ENCODE peak calls at places on chromosomes 6 and 20, in nine cellular contexts. One of them, this sample, is unnamed.

GRCh38 chr20:38297916-38298674 is 5.9 kb upstream of the BPI start:
- DNase-seq in stimulated activated CD8-positive, alpha-beta memory T cell treated with anti-CD3 and anti-CD28 coated beads, Interleukin-15, amount 100 ng/mL, for 24 hours: no peak
- DNase-seq in M059J: no peak
- DNase-seq in NCI-H510A: no peak
- DNase-seq in H9: no peak
- DNase-seq in non-pigmented ciliary epithelial cell: no peak
- DNase-seq in fibroblast of mammary gland: no peak
- DNase-seq in NCI-H1436 treated with DMSO at 0.1 percent for 48 hours: no peak
- DNase-seq in HT-29: no peak
- DNase-seq in this sample: no peak

GRCh38 chr6:135932651-135933050 is 81.2 kb downstream of the PDE7B start:
- DNase-seq in NCI-H1436 treated with DMSO at 0.1 percent for 48 hours: no peak
- DNase-seq in H9: no peak
- DNase-seq in NCI-H510A: peak; percentile 29
- DNase-seq in M059J: no peak
- DNase-seq in non-pigmented ciliary epithelial cell: no peak
- DNase-seq in fibroblast of mammary gland: no peak
- DNase-seq in stimulated activated CD8-positive, alpha-beta memory T cell treated with anti-CD3 and anti-CD28 coated beads, Interleukin-15, amount 100 ng/mL, for 24 hours: no peak
- DNase-seq in HT-29: peak; percentile 70
- DNase-seq in this sample: no peak

GRCh38 chr6:15522856-15523529 is 139.8 kb downstream of the DTNBP1 start:
- DNase-seq in non-pigmented ciliary epithelial cell: no peak
- DNase-seq in HT-29: no peak
- DNase-seq in NCI-H510A: no peak
- DNase-seq in stimulated activated CD8-positive, alpha-beta memory T cell treated with anti-CD3 and anti-CD28 coated beads, Interleukin-15, amount 100 ng/mL, for 24 hours: no peak
- DNase-seq in NCI-H1436 treated with DMSO at 0.1 percent for 48 hours: no peak
- DNase-seq in H9: peak; percentile 47
- DNase-seq in M059J: no peak
- DNase-seq in fibroblast of mammary gland: no peak
- DNase-seq in this sample: no peak

GRCh38 chr6:75217203-75217602 is 11.3 kb upstream of the COL12A1 start:
- DNase-seq in NCI-H1436 treated with DMSO at 0.1 percent for 48 hours: no peak
- DNase-seq in NCI-H510A: no peak
- DNase-seq in fibroblast of mammary gland: peak; percentile 91
- DNase-seq in non-pigmented ciliary epithelial cell: no peak
- DNase-seq in M059J: peak; percentile 79
- DNase-seq in HT-29: no peak
- DNase-seq in H9: no peak
- DNase-seq in stimulated activated CD8-positive, alpha-beta memory T cell treated with anti-CD3 and anti-CD28 coated beads, Interleukin-15, amount 100 ng/mL, for 24 hours: no peak
- DNase-seq in this sample: no peak

GRCh38 chr20:13819885-13820645 is 35.2 kb downstream of the NDUFAF5 start:
- DNase-seq in NCI-H510A: peak; percentile 46
- DNase-seq in non-pigmented ciliary epithelial cell: peak; percentile 10
- DNase-seq in NCI-H1436 treated with DMSO at 0.1 percent for 48 hours: no peak
- DNase-seq in stimulated activated CD8-positive, alpha-beta memory T cell treated with anti-CD3 and anti-CD28 coated beads, Interleukin-15, amount 100 ng/mL, for 24 hours: no peak
- DNase-seq in H9: peak; percentile 38
- DNase-seq in HT-29: peak; percentile 73
- DNase-seq in M059J: peak; percentile 71
- DNase-seq in fibroblast of mammary gland: peak; percentile 64
- DNase-seq in this sample: no peak

GRCh38 chr20:55472704-55473103 is 532.6 kb downstream of the CBLN4 start:
- DNase-seq in NCI-H510A: no peak
- DNase-seq in HT-29: peak; percentile 33
- DNase-seq in fibroblast of mammary gland: no peak
- DNase-seq in H9: no peak
- DNase-seq in stimulated activated CD8-positive, alpha-beta memory T cell treated with anti-CD3 and anti-CD28 coated beads, Interleukin-15, amount 100 ng/mL, for 24 hours: no peak
- DNase-seq in NCI-H1436 treated with DMSO at 0.1 percent for 48 hours: no peak
- DNase-seq in M059J: no peak
- DNase-seq in non-pigmented ciliary epithelial cell: no peak
- DNase-seq in this sample: no peak

GRCh38 chr6:41733707-41734665 is 1.4 kb downstream of the TFEB start:
- DNase-seq in H9: peak; percentile 88
- DNase-seq in NCI-H1436 treated with DMSO at 0.1 percent for 48 hours: no peak
- DNase-seq in fibroblast of mammary gland: peak; percentile 57
- DNase-seq in HT-29: peak; percentile 63
- DNase-seq in non-pigmented ciliary epithelial cell: no peak
- DNase-seq in M059J: peak; percentile 82
- DNase-seq in NCI-H510A: peak; percentile 91
- DNase-seq in stimulated activated CD8-positive, alpha-beta memory T cell treated with anti-CD3 and anti-CD28 coated beads, Interleukin-15, amount 100 ng/mL, for 24 hours: peak; percentile 19
- DNase-seq in this sample: peak; percentile 70

GRCh38 chr6:63816979-63817436 is 181.4 kb downstream of the PHF3 start:
- DNase-seq in HT-29: peak; percentile 8
- DNase-seq in NCI-H510A: no peak
- DNase-seq in H9: peak; percentile 52
- DNase-seq in NCI-H1436 treated with DMSO at 0.1 percent for 48 hours: no peak
- DNase-seq in fibroblast of mammary gland: peak; percentile 35
- DNase-seq in M059J: peak; percentile 37
- DNase-seq in stimulated activated CD8-positive, alpha-beta memory T cell treated with anti-CD3 and anti-CD28 coated beads, Interleukin-15, amount 100 ng/mL, for 24 hours: no peak
- DNase-seq in non-pigmented ciliary epithelial cell: no peak
- DNase-seq in this sample: no peak

GRCh38 chr6:41371992-41372525 is 36.7 kb downstream of the NCR2 start:
- DNase-seq in H9: peak; percentile 46
- DNase-seq in NCI-H1436 treated with DMSO at 0.1 percent for 48 hours: no peak
- DNase-seq in fibroblast of mammary gland: no peak
- DNase-seq in stimulated activated CD8-positive, alpha-beta memory T cell treated with anti-CD3 and anti-CD28 coated beads, Interleukin-15, amount 100 ng/mL, for 24 hours: no peak
- DNase-seq in non-pigmented ciliary epithelial cell: no peak
- DNase-seq in NCI-H510A: no peak
- DNase-seq in HT-29: peak; percentile 5
- DNase-seq in M059J: peak; percentile 20
- DNase-seq in this sample: no peak

GRCh38 chr6:154998855-154999254 is 3.7 kb downstream of the TIAM2 start:
- DNase-seq in NCI-H1436 treated with DMSO at 0.1 percent for 48 hours: no peak
- DNase-seq in NCI-H510A: no peak
- DNase-seq in HT-29: no peak
- DNase-seq in stimulated activated CD8-positive, alpha-beta memory T cell treated with anti-CD3 and anti-CD28 coated beads, Interleukin-15, amount 100 ng/mL, for 24 hours: no peak
- DNase-seq in H9: no peak
- DNase-seq in non-pigmented ciliary epithelial cell: no peak
- DNase-seq in fibroblast of mammary gland: no peak
- DNase-seq in M059J: no peak
- DNase-seq in this sample: no peak

GRCh38 chr6:166658115-166658791 is 31.2 kb upstream of the RPS6KA2 start:
- DNase-seq in stimulated activated CD8-positive, alpha-beta memory T cell treated with anti-CD3 and anti-CD28 coated beads, Interleukin-15, amount 100 ng/mL, for 24 hours: no peak
- DNase-seq in M059J: no peak
- DNase-seq in H9: no peak
- DNase-seq in HT-29: no peak
- DNase-seq in non-pigmented ciliary epithelial cell: no peak
- DNase-seq in NCI-H510A: no peak
- DNase-seq in NCI-H1436 treated with DMSO at 0.1 percent for 48 hours: no peak
- DNase-seq in fibroblast of mammary gland: no peak
- DNase-seq in this sample: no peak

GRCh38 chr6:37239950-37240713 is 17.4 kb upstream of the TBC1D22B start:
- DNase-seq in NCI-H510A: peak; percentile 86
- DNase-seq in fibroblast of mammary gland: peak; percentile 100
- DNase-seq in H9: no peak
- DNase-seq in NCI-H1436 treated with DMSO at 0.1 percent for 48 hours: no peak
- DNase-seq in non-pigmented ciliary epithelial cell: peak; percentile 98
- DNase-seq in HT-29: peak; percentile 86
- DNase-seq in M059J: peak; percentile 99
- DNase-seq in stimulated activated CD8-positive, alpha-beta memory T cell treated with anti-CD3 and anti-CD28 coated beads, Interleukin-15, amount 100 ng/mL, for 24 hours: peak; percentile 23
- DNase-seq in this sample: peak; percentile 15

GRCh38 chr6:26329763-26330511 is 35.1 kb upstream of the BTN3A2 start:
- DNase-seq in M059J: peak; percentile 78
- DNase-seq in fibroblast of mammary gland: peak; percentile 69
- DNase-seq in HT-29: peak; percentile 86
- DNase-seq in NCI-H510A: peak; percentile 17
- DNase-seq in stimulated activated CD8-positive, alpha-beta memory T cell treated with anti-CD3 and anti-CD28 coated beads, Interleukin-15, amount 100 ng/mL, for 24 hours: peak; percentile 41
- DNase-seq in non-pigmented ciliary epithelial cell: no peak
- DNase-seq in NCI-H1436 treated with DMSO at 0.1 percent for 48 hours: no peak
- DNase-seq in H9: peak; percentile 66
- DNase-seq in this sample: no peak

GRCh38 chr6:24064106-24064505 is 61.9 kb upstream of the NRSN1 start:
- DNase-seq in fibroblast of mammary gland: peak; percentile 50
- DNase-seq in HT-29: peak; percentile 47
- DNase-seq in M059J: peak; percentile 3
- DNase-seq in non-pigmented ciliary epithelial cell: no peak
- DNase-seq in NCI-H510A: no peak
- DNase-seq in NCI-H1436 treated with DMSO at 0.1 percent for 48 hours: no peak
- DNase-seq in stimulated activated CD8-positive, alpha-beta memory T cell treated with anti-CD3 and anti-CD28 coated beads, Interleukin-15, amount 100 ng/mL, for 24 hours: no peak
- DNase-seq in H9: no peak
- DNase-seq in this sample: no peak

GRCh38 chr20:23245553-23246128 is 105.0 kb upstream of the NXT1 start:
- DNase-seq in stimulated activated CD8-positive, alpha-beta memory T cell treated with anti-CD3 and anti-CD28 coated beads, Interleukin-15, amount 100 ng/mL, for 24 hours: no peak
- DNase-seq in NCI-H510A: no peak
- DNase-seq in NCI-H1436 treated with DMSO at 0.1 percent for 48 hours: no peak
- DNase-seq in H9: peak; percentile 78
- DNase-seq in M059J: peak; percentile 48
- DNase-seq in HT-29: peak; percentile 52
- DNase-seq in non-pigmented ciliary epithelial cell: no peak
- DNase-seq in fibroblast of mammary gland: peak; percentile 49
- DNase-seq in this sample: no peak

GRCh38 chr6:56542367-56543331 is 100.0 kb downstream of the DST start:
- DNase-seq in HT-29: peak; percentile 95
- DNase-seq in H9: peak; percentile 96
- DNase-seq in non-pigmented ciliary epithelial cell: peak; percentile 91
- DNase-seq in stimulated activated CD8-positive, alpha-beta memory T cell treated with anti-CD3 and anti-CD28 coated beads, Interleukin-15, amount 100 ng/mL, for 24 hours: peak; percentile 22
- DNase-seq in NCI-H1436 treated with DMSO at 0.1 percent for 48 hours: peak; percentile 82
- DNase-seq in fibroblast of mammary gland: peak; percentile 98
- DNase-seq in M059J: peak; percentile 99
- DNase-seq in NCI-H510A: peak; percentile 99
- DNase-seq in this sample: peak; percentile 14

GRCh38 chr20:62714006-62714405 is 5.4 kb downstream of the NTSR1 start:
- DNase-seq in NCI-H510A: no peak
- DNase-seq in non-pigmented ciliary epithelial cell: no peak
- DNase-seq in M059J: no peak
- DNase-seq in NCI-H1436 treated with DMSO at 0.1 percent for 48 hours: no peak
- DNase-seq in stimulated activated CD8-positive, alpha-beta memory T cell treated with anti-CD3 and anti-CD28 coated beads, Interleukin-15, amount 100 ng/mL, for 24 hours: no peak
- DNase-seq in fibroblast of mammary gland: no peak
- DNase-seq in HT-29: no peak
- DNase-seq in H9: no peak
- DNase-seq in this sample: no peak

GRCh38 chr20:47238780-47239769 is 117.4 kb downstream of the ZMYND8 start:
- DNase-seq in HT-29: no peak
- DNase-seq in NCI-H510A: no peak
- DNase-seq in non-pigmented ciliary epithelial cell: no peak
- DNase-seq in NCI-H1436 treated with DMSO at 0.1 percent for 48 hours: no peak
- DNase-seq in fibroblast of mammary gland: no peak
- DNase-seq in H9: peak; percentile 32
- DNase-seq in M059J: no peak
- DNase-seq in stimulated activated CD8-positive, alpha-beta memory T cell treated with anti-CD3 and anti-CD28 coated beads, Interleukin-15, amount 100 ng/mL, for 24 hours: no peak
- DNase-seq in this sample: no peak

GRCh38 chr20:61254881-61255589 is 3.0 kb downstream of the CDH4 start:
- DNase-seq in M059J: peak; percentile 86
- DNase-seq in stimulated activated CD8-positive, alpha-beta memory T cell treated with anti-CD3 and anti-CD28 coated beads, Interleukin-15, amount 100 ng/mL, for 24 hours: no peak
- DNase-seq in non-pigmented ciliary epithelial cell: no peak
- DNase-seq in NCI-H1436 treated with DMSO at 0.1 percent for 48 hours: no peak
- DNase-seq in H9: no peak
- DNase-seq in fibroblast of mammary gland: peak; percentile 43
- DNase-seq in NCI-H510A: no peak
- DNase-seq in HT-29: no peak
- DNase-seq in this sample: no peak

GRCh38 chr20:10864076-10864672 is 190.4 kb upstream of the JAG1 start:
- DNase-seq in non-pigmented ciliary epithelial cell: no peak
- DNase-seq in fibroblast of mammary gland: peak; percentile 43
- DNase-seq in M059J: peak; percentile 44
- DNase-seq in NCI-H510A: peak; percentile 44
- DNase-seq in HT-29: peak; percentile 50
- DNase-seq in H9: peak; percentile 47
- DNase-seq in NCI-H1436 treated with DMSO at 0.1 percent for 48 hours: no peak
- DNase-seq in stimulated activated CD8-positive, alpha-beta memory T cell treated with anti-CD3 and anti-CD28 coated beads, Interleukin-15, amount 100 ng/mL, for 24 hours: no peak
- DNase-seq in this sample: no peak

GRCh38 chr6:134529921-134530320 is 212.0 kb upstream of the SGK1 start:
- DNase-seq in stimulated activated CD8-positive, alpha-beta memory T cell treated with anti-CD3 and anti-CD28 coated beads, Interleukin-15, amount 100 ng/mL, for 24 hours: no peak
- DNase-seq in H9: no peak
- DNase-seq in fibroblast of mammary gland: peak; percentile 68
- DNase-seq in NCI-H510A: no peak
- DNase-seq in HT-29: peak; percentile 63
- DNase-seq in NCI-H1436 treated with DMSO at 0.1 percent for 48 hours: no peak
- DNase-seq in M059J: peak; percentile 62
- DNase-seq in non-pigmented ciliary epithelial cell: no peak
- DNase-seq in this sample: no peak

GRCh38 chr6:72646604-72647485 is 25.0 kb downstream of the KCNQ5 start:
- DNase-seq in NCI-H1436 treated with DMSO at 0.1 percent for 48 hours: no peak
- DNase-seq in HT-29: no peak
- DNase-seq in M059J: peak; percentile 36
- DNase-seq in fibroblast of mammary gland: peak; percentile 8
- DNase-seq in stimulated activated CD8-positive, alpha-beta memory T cell treated with anti-CD3 and anti-CD28 coated beads, Interleukin-15, amount 100 ng/mL, for 24 hours: no peak
- DNase-seq in NCI-H510A: no peak
- DNase-seq in non-pigmented ciliary epithelial cell: no peak
- DNase-seq in H9: no peak
- DNase-seq in this sample: no peak

GRCh38 chr20:56439784-56440291 is 27.8 kb downstream of the CASS4 start:
- DNase-seq in H9: no peak
- DNase-seq in NCI-H1436 treated with DMSO at 0.1 percent for 48 hours: no peak
- DNase-seq in NCI-H510A: no peak
- DNase-seq in HT-29: no peak
- DNase-seq in stimulated activated CD8-positive, alpha-beta memory T cell treated with anti-CD3 and anti-CD28 coated beads, Interleukin-15, amount 100 ng/mL, for 24 hours: no peak
- DNase-seq in fibroblast of mammary gland: peak; percentile 94
- DNase-seq in non-pigmented ciliary epithelial cell: peak; percentile 98
- DNase-seq in M059J: peak; percentile 98
- DNase-seq in this sample: no peak

GRCh38 chr20:41181567-41181966 is 44.2 kb downstream of the PLCG1 start:
- DNase-seq in NCI-H1436 treated with DMSO at 0.1 percent for 48 hours: no peak
- DNase-seq in HT-29: no peak
- DNase-seq in stimulated activated CD8-positive, alpha-beta memory T cell treated with anti-CD3 and anti-CD28 coated beads, Interleukin-15, amount 100 ng/mL, for 24 hours: no peak
- DNase-seq in M059J: no peak
- DNase-seq in NCI-H510A: no peak
- DNase-seq in H9: peak; percentile 15
- DNase-seq in non-pigmented ciliary epithelial cell: no peak
- DNase-seq in fibroblast of mammary gland: no peak
- DNase-seq in this sample: no peak

GRCh38 chr20:23320317-23320716 is 30.3 kb upstream of the NXT1 start:
- DNase-seq in HT-29: peak; percentile 67
- DNase-seq in stimulated activated CD8-positive, alpha-beta memory T cell treated with anti-CD3 and anti-CD28 coated beads, Interleukin-15, amount 100 ng/mL, for 24 hours: no peak
- DNase-seq in non-pigmented ciliary epithelial cell: no peak
- DNase-seq in fibroblast of mammary gland: peak; percentile 35
- DNase-seq in NCI-H510A: no peak
- DNase-seq in M059J: no peak
- DNase-seq in H9: no peak
- DNase-seq in NCI-H1436 treated with DMSO at 0.1 percent for 48 hours: no peak
- DNase-seq in this sample: no peak

GRCh38 chr20:45892049-45892816 is 1.1 kb downstream of the CTSA start:
- DNase-seq in HT-29: peak; percentile 52
- DNase-seq in NCI-H510A: no peak
- DNase-seq in non-pigmented ciliary epithelial cell: no peak
- DNase-seq in H9: no peak
- DNase-seq in stimulated activated CD8-positive, alpha-beta memory T cell treated with anti-CD3 and anti-CD28 coated beads, Interleukin-15, amount 100 ng/mL, for 24 hours: no peak
- DNase-seq in NCI-H1436 treated with DMSO at 0.1 percent for 48 hours: no peak
- DNase-seq in M059J: peak; percentile 64
- DNase-seq in fibroblast of mammary gland: no peak
- DNase-seq in this sample: no peak

GRCh38 chr20:58054744-58055373 is 173.6 kb downstream of the ANKRD60 start:
- DNase-seq in NCI-H1436 treated with DMSO at 0.1 percent for 48 hours: no peak
- DNase-seq in non-pigmented ciliary epithelial cell: no peak
- DNase-seq in stimulated activated CD8-positive, alpha-beta memory T cell treated with anti-CD3 and anti-CD28 coated beads, Interleukin-15, amount 100 ng/mL, for 24 hours: no peak
- DNase-seq in HT-29: no peak
- DNase-seq in NCI-H510A: no peak
- DNase-seq in M059J: peak; percentile 27
- DNase-seq in fibroblast of mammary gland: no peak
- DNase-seq in H9: peak; percentile 52
- DNase-seq in this sample: no peak

GRCh38 chr6:3418521-3419060 is 38.3 kb downstream of the SLC22A23 start:
- DNase-seq in HT-29: peak; percentile 63
- DNase-seq in M059J: no peak
- DNase-seq in fibroblast of mammary gland: no peak
- DNase-seq in H9: no peak
- DNase-seq in NCI-H510A: no peak
- DNase-seq in NCI-H1436 treated with DMSO at 0.1 percent for 48 hours: no peak
- DNase-seq in non-pigmented ciliary epithelial cell: no peak
- DNase-seq in stimulated activated CD8-positive, alpha-beta memory T cell treated with anti-CD3 and anti-CD28 coated beads, Interleukin-15, amount 100 ng/mL, for 24 hours: no peak
- DNase-seq in this sample: no peak

GRCh38 chr6:52598123-52598823 is 21.4 kb upstream of the TRAM2 start:
- DNase-seq in H9: peak; percentile 89
- DNase-seq in NCI-H1436 treated with DMSO at 0.1 percent for 48 hours: no peak
- DNase-seq in stimulated activated CD8-positive, alpha-beta memory T cell treated with anti-CD3 and anti-CD28 coated beads, Interleukin-15, amount 100 ng/mL, for 24 hours: no peak
- DNase-seq in fibroblast of mammary gland: peak; percentile 86
- DNase-seq in NCI-H510A: peak; percentile 63
- DNase-seq in non-pigmented ciliary epithelial cell: no peak
- DNase-seq in HT-29: peak; percentile 39
- DNase-seq in M059J: peak; percentile 81
- DNase-seq in this sample: no peak

GRCh38 chr6:16737389-16737788 is 23.9 kb downstream of the ATXN1 start:
- DNase-seq in NCI-H510A: no peak
- DNase-seq in NCI-H1436 treated with DMSO at 0.1 percent for 48 hours: no peak
- DNase-seq in stimulated activated CD8-positive, alpha-beta memory T cell treated with anti-CD3 and anti-CD28 coated beads, Interleukin-15, amount 100 ng/mL, for 24 hours: no peak
- DNase-seq in HT-29: peak; percentile 20
- DNase-seq in H9: no peak
- DNase-seq in fibroblast of mammary gland: peak; percentile 48
- DNase-seq in non-pigmented ciliary epithelial cell: no peak
- DNase-seq in M059J: peak; percentile 75
- DNase-seq in this sample: no peak

GRCh38 chr6:48036316-48036715 is 74.7 kb downstream of the PTCHD4 start:
- DNase-seq in HT-29: no peak
- DNase-seq in NCI-H510A: no peak
- DNase-seq in fibroblast of mammary gland: peak; percentile 89
- DNase-seq in NCI-H1436 treated with DMSO at 0.1 percent for 48 hours: no peak
- DNase-seq in non-pigmented ciliary epithelial cell: peak; percentile 80
- DNase-seq in M059J: peak; percentile 82
- DNase-seq in stimulated activated CD8-positive, alpha-beta memory T cell treated with anti-CD3 and anti-CD28 coated beads, Interleukin-15, amount 100 ng/mL, for 24 hours: no peak
- DNase-seq in H9: no peak
- DNase-seq in this sample: no peak

This sample was measured in T-helper 17 cell.